ENCODE peak calls at places on chromosomes 16 and 17, in six cellular contexts. A is NCI-H1436, G is NCI-H1092 treated with DMSO at 0.1 percent for 48 hours, U is H54, V is AG10803, K is astrocyte of the spinal cord. H is an unnamed sample.

GRCh38 chr16:55370762-55371482 is 46.9 kb downstream of the IRX6 start:
- DNase-seq in K (peak), V (peak), U (peak), G (peak), A (peak), H (no peak)

GRCh38 chr17:70808596-70808995 is 639.3 kb downstream of the KCNJ2 start:
- DNase-seq in U (peak), A (no peak), K (no peak), V (no peak), G (no peak), H (no peak)

GRCh38 chr16:28820016-28820415 is 2.8 kb upstream of the ATXN2L start:
- DNase-seq in V (no peak), K (no peak), G (no peak), A (no peak), U (no peak), H (no peak)

GRCh38 chr17:37305406-37305905 is 70.3 kb upstream of the C17orf78 start:
- DNase-seq in K (no peak), U (no peak), V (no peak), A (no peak), G (no peak), H (no peak)

GRCh38 chr16:25692734-25693508 is 1.2 kb downstream of the HS3ST4 start:
- DNase-seq in U (no peak), K (no peak), V (no peak), G (no peak), A (no peak), H (no peak)

GRCh38 chr17:32223703-32224102 is 41.9 kb upstream of the RHBDL3 start:
- DNase-seq in A (no peak), V (no peak), G (no peak), K (no peak), U (no peak), H (no peak)

GRCh38 chr16:63596716-63597115 is 1525.1 kb downstream of the CDH11 start:
- DNase-seq in A (no peak), U (no peak), G (no peak), K (no peak), V (no peak), H (no peak)

GRCh38 chr17:45905812-45906211 is 11.5 kb downstream of the MAPT start:
- DNase-seq in K (no peak), V (no peak), A (peak), U (no peak), G (peak), H (no peak)

GRCh38 chr17:55743103-55743679 is 7.7 kb upstream of the PCTP start:
- DNase-seq in K (no peak), G (peak), U (no peak), A (no peak), V (no peak), H (no peak)

GRCh38 chr16:67657751-67658518 is 2.1 kb downstream of the ACD start:
- DNase-seq in A (no peak), U (no peak), V (no peak), G (no peak), K (no peak), H (no peak)

GRCh38 chr16:1275791-1276579 is 20.1 kb downstream of the TPSD1 start:
- DNase-seq in U (no peak), G (no peak), A (no peak), K (no peak), V (no peak), H (no peak)

GRCh38 chr16:60485877-60486489 is 1550.3 kb downstream of the CDH8 start:
- DNase-seq in K (no peak), G (no peak), A (no peak), V (peak), U (no peak), H (no peak)

GRCh38 chr16:25633549-25633948 is 58.2 kb upstream of the HS3ST4 start:
- DNase-seq in V (no peak), K (no peak), G (no peak), U (peak), A (no peak), H (no peak)

GRCh38 chr17:6800422-6801027 is 24.5 kb downstream of the FBXO39 start:
- DNase-seq in U (no peak), A (no peak), K (no peak), G (no peak), V (no peak), H (no peak)

H was measured in T-helper 9 cell.